ENCODE peak calls at places on chromosomes 16 and 17, in eight cellular contexts. I, O, E, Z, M, X, C and Y are unnamed samples.

GRCh38 chr16:56353054-56353921 is 72.1 kb downstream of the AMFR start:
- DNase-seq in M (no peak), X (no peak), C (no peak), Z (no peak), I (peak), O (peak), E (no peak), Y (no peak)

GRCh38 chr17:32946375-32947135 is 18.6 kb downstream of the TMEM98 start:
- DNase-seq in E (no peak), X (no peak), M (no peak), Z (no peak), O (no peak), C (no peak), I (no peak), Y (no peak)

GRCh38 chr17:58330544-58330996 is 2.0 kb upstream of the TSPOAP1 start:
- DNase-seq in Z (no peak), E (no peak), X (no peak), M (no peak), C (no peak), I (peak), O (no peak), Y (no peak)

GRCh38 chr16:56506941-56507340 is 12.9 kb downstream of the BBS2 start:
- DNase-seq in E (no peak), O (no peak), C (no peak), Z (no peak), I (no peak), X (no peak), M (peak), Y (peak)

GRCh38 chr17:61412860-61413653 is 13.4 kb downstream of the TBX2 start:
- DNase-seq in I (no peak), C (no peak), Z (peak), E (no peak), X (no peak), O (no peak), M (no peak), Y (no peak)

GRCh38 chr16:73565263-73565662 is 517.3 kb upstream of the ZFHX3 start:
- DNase-seq in X (no peak), O (no peak), Z (no peak), I (no peak), M (no peak), C (no peak), E (peak), Y (peak)

GRCh38 chr16:87834668-87835473 is 34.4 kb downstream of the SLC7A5 start:
- DNase-seq in Z (peak), C (no peak), M (peak), O (no peak), E (no peak), I (no peak), X (no peak), Y (no peak)

GRCh38 chr17:15414502-15415348 is 52.7 kb downstream of the CDRT4 start:
- DNase-seq in E (no peak), C (no peak), X (no peak), I (no peak), M (no peak), Z (peak), O (no peak), Y (no peak)

GRCh38 chr16:76207270-76207669 is 69.9 kb upstream of the CNTNAP4 start:
- DNase-seq in X (no peak), E (no peak), I (no peak), C (no peak), M (no peak), O (no peak), Z (no peak), Y (no peak)

GRCh38 chr17:58528443-58528842 is 14.0 kb upstream of the MTMR4 start:
- DNase-seq in X (no peak), O (no peak), M (no peak), I (no peak), Z (no peak), C (no peak), E (no peak), Y (no peak)

GRCh38 chr16:21300309-21301167 is 22.4 kb upstream of the CRYM start:
- DNase-seq in Z (peak), M (peak), I (peak), E (peak), O (peak), X (peak), C (peak), Y (peak)

GRCh38 chr16:83964684-83965443 is 3.2 kb upstream of the NECAB2 start:
- DNase-seq in M (no peak), C (no peak), O (no peak), Z (no peak), X (no peak), I (no peak), E (no peak), Y (no peak)

DNA sequence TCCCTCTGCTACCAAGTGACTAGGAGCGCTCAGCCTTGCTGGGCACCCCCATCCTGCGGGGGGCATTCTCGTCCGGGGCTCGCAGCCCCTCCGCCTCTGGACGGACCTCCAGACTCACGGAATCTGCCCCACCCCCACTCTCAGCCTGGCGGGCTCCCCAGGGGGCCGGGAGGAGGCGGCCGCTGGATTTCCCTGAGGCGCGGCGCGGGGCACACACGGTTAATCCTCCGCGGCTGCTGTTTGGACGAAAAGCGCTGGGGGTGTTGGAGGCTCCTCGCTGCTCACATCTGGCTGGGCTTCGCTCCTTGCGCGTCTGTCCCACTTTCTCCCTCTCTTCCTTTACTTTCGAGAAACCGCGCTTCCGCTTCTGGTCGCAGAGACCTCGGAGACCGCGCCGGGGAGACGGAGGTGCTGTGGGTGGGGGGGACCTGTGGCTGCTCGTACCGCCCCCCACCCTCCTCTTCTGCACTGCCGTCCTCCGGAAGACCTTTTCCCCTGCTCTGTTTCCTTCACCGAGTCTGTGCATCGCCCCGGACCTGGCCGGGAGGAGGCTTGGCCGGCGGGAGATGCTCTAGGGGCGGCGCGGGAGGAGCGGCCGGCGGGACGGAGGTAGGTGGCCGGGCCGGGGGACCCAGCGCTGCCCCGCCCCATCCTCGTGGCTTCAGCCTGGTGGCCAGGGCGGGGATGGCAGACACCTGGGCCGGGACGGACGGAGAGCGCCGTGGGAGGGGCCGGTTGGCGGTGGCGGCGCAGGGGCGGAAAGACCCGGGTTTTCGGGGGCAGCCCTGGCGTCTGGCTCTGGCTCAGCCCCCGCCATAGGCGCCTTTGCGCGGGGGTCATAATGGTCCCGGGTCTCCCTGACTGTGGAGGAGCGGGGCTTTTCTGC is at the start of gene C1QTNF1:
- DNase-seq in X (no peak), O (peak), I (peak), M (no peak), E (peak), C (peak), Z (peak), Y (no peak)
- TF ChIP-seq CTCF in X (peak), O (peak), I (peak), M (no peak), E (peak), C (peak), Z (peak), Y (peak)

DNA sequence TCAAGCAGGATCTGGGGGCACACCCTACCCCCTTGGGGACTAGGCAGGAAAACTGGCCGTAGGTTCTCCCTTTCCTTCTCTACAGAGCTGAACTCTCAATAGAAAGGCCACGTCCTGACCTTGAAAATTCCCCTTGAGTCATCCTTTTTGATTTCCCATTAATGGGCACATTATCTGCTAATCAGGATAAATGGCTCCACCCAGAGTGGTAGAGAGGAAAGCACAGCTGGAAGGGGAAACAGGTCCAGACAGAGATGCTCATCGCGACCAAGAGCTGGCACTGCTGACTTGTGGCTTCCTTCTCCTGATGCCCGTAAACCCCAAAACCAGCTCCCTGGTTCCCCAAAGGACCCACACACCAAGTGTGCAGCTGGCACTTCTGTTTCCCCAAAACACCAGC is 206.5 kb upstream of the CDH5 start:
- DNase-seq in C (no peak), X (no peak), E (no peak), M (no peak), O (no peak), Z (no peak), I (no peak), Y (peak)
- TF ChIP-seq CTCF in C (no peak), X (no peak), E (no peak), M (no peak), O (no peak), Z (no peak), I (no peak), Y (peak)

DNA sequence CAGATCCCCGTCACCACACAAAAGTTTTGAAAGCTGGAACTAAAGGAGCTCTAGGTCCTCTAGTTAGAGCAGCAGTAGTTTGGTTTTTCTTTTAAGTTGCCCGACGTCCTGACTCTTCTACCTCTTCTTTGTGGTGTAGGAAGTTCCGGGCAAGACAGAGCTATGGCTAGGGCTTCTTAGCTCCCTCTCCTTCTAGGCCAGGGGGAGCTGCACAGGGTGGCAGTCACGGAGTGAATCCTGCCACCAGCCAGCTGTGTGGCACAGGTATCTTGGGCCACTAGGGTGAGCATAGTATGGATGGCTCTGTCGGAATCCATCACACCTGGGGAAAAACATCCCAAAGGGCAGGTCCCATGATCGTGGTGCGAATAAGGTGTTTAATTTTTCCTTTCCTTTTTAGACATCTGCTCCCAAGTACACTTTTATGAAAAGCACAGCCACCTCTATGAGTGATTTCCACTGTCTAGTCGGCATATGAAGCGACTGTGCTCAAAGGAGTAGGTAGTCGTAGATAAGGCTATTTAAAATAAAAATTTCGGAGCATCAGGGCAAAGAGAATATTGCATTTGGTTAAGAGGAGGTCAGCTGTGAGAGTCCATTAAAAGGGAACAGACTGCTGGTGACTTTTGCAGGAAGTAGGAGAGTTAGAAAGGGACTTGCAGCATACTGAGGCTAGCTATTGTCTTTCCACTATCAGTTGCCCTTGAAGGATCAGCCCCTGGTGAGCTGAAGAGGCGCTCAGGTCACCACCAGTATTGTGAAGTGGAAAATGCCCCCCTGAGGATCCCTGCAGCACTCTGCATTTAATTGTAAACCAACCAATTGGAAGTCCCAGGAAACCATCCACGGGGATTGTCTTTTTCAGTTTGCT is 2.1 kb downstream of the PRKCA start:
- DNase-seq in M (peak), O (no peak), Z (no peak), C (peak), I (no peak), E (no peak), X (no peak), Y (no peak)
- TF ChIP-seq CTCF in M (peak), O (no peak), Z (no peak), C (no peak), I (no peak), E (no peak), X (peak), Y (peak)

DNA sequence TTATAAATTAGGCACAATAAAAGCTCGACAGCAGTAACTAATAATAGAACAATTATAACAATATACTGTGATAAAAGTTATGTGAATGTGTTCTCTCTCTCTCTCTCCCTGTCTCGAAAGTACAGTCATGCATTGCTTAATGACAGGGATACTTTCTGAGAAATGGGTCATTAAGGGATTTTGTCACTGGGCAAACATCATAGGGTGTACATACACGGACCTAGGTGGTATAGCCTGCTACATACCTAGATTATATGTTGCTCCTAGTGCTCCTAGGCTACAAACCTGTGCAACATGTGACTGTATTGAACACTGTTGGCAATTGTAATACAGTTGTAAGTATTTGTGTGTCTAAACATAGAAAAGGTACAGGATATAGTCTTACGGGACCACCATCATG is 6.9 kb downstream of the ZNRF1 start:
- DNase-seq in Z (no peak), X (no peak), O (no peak), M (no peak), I (no peak), E (no peak), C (no peak), Y (no peak)
- TF ChIP-seq CTCF in Z (no peak), X (no peak), O (no peak), M (no peak), I (no peak), E (no peak), C (no peak), Y (no peak)

GRCh38 chr16:30114411-30114810 is 1.1 kb upstream of the GDPD3 start:
- DNase-seq in M (no peak), X (no peak), O (no peak), Z (no peak), C (no peak), I (no peak), E (no peak), Y (no peak)

GRCh38 chr16:30113031-30113710 is at the start of gene GDPD3:
- DNase-seq in O (peak), C (peak), I (no peak), M (no peak), E (no peak), Z (no peak), X (no peak), Y (no peak)

GRCh38 chr16:30113711-30114333 is 485 bp upstream of the GDPD3 start:
- DNase-seq in C (no peak), E (no peak), X (no peak), I (no peak), O (no peak), M (no peak), Z (no peak), Y (peak)

GRCh38 chr16:30110661-30111060 is 2.7 kb downstream of the GDPD3 start:
- DNase-seq in I (no peak), X (no peak), Z (no peak), O (no peak), M (no peak), C (no peak), E (no peak), Y (no peak)

GRCh38 chr16:30112197-30113030 is 923 bp downstream of the GDPD3 start:
- DNase-seq in M (peak), X (no peak), Z (peak), I (peak), C (peak), E (peak), O (peak), Y (no peak)
- TF ChIP-seq CTCF in M (peak), X (peak), Z (peak), I (peak), C (peak), E (peak), O (peak), Y (peak)

DNA sequence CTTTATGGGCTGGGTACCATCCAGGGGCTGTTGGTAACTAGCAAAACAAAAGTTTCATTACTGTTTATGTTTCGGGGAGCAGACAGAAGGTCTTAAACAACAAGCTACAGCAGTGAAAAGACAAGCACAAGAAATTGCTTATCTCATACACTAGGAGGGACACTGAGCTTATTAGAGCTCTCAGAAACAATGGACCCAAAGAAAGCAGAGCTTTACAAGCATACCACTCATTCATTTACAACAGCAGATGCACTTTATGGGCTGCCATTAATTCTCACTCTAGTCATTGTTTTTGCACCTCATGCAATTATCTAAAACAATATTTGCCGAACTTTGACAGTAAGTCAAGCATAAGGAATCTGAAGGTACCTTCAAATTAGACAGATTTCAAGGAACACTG is 10.0 kb downstream of the KRT16 start:
- DNase-seq in C (no peak), X (no peak), M (no peak), O (no peak), E (no peak), I (no peak), Z (no peak), Y (no peak)
- TF ChIP-seq CTCF in C (no peak), X (no peak), M (no peak), O (no peak), E (no peak), I (no peak), Z (no peak), Y (no peak)

DNA sequence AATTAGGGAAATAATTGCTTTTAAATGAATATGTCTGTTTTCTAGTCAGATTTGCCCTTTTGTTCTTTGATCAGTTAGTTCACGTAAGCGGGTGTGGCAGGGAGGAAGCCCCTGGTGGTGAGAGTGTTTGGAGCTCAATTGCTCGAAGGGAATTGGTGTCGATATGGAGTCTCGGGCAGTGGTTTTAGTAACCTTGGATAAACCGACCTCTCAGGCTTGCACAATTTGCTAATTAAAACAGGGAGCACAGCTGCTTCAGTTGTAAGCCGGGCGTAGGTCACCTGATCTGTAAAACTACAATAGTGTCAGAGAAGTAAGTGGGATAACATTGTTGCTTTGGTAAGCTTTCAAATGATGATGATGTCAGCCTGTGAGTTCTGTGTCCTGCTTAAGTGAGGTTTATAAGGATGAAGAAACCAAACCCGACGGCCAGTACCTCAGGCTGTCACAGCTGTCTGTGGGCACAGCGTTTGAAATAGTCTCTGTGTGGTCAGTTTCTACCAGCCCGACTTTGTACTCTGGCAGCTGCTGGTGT is 2.9 kb downstream of the ZNF750 start:
- DNase-seq in Z (no peak), M (peak), X (peak), I (no peak), C (no peak), E (no peak), O (no peak), Y (peak)
- TF ChIP-seq CTCF in Z (no peak), M (peak), X (peak), I (peak), C (no peak), E (no peak), O (no peak), Y (peak)

GRCh38 chr16:85265161-85265784 is 153.0 kb upstream of the CIBAR2 start:
- DNase-seq in Z (no peak), I (no peak), M (no peak), C (no peak), E (no peak), O (no peak), X (no peak), Y (no peak)
- TF ChIP-seq CTCF in Z (no peak), I (no peak), M (no peak), C (no peak), E (no peak), O (no peak), X (no peak), Y (no peak)

GRCh38 chr17:35539659-35540026 is 2.2 kb upstream of the SLFN12L start:
- DNase-seq in O (no peak), M (no peak), C (no peak), I (no peak), E (no peak), Z (no peak), X (no peak), Y (no peak)
- TF ChIP-seq CTCF in O (no peak), M (no peak), C (no peak), I (peak), E (no peak), Z (peak), X (no peak), Y (no peak)

GRCh38 chr16:503150-504071 is 24.1 kb upstream of the CAPN15 start:
- DNase-seq in C (no peak), I (no peak), O (no peak), Z (no peak), M (no peak), E (no peak), X (no peak), Y (no peak)

GRCh38 chr16:506246-506546 is 21.3 kb upstream of the CAPN15 start:
- DNase-seq in Z (no peak), O (no peak), C (no peak), E (no peak), M (no peak), X (no peak), I (no peak), Y (no peak)

GRCh38 chr16:507996-508395 is 19.5 kb upstream of the CAPN15 start:
- DNase-seq in C (no peak), I (no peak), O (no peak), X (no peak), E (no peak), Z (no peak), M (no peak), Y (no peak)

GRCh38 chr16:502179-502943 is 25.2 kb upstream of the CAPN15 start:
- DNase-seq in I (no peak), O (no peak), M (no peak), X (no peak), E (no peak), Z (no peak), C (peak), Y (peak)

GRCh38 chr16:505479-506245 is 21.9 kb upstream of the CAPN15 start:
- DNase-seq in Z (no peak), C (no peak), E (no peak), M (no peak), I (no peak), O (no peak), X (no peak), Y (no peak)
- TF ChIP-seq CTCF in Z (no peak), C (no peak), E (no peak), M (no peak), I (no peak), O (no peak), X (no peak), Y (no peak)